ENCODE peak calls at places on chromosome 1, in four cellular contexts. One of them, this sample, is unnamed.
A peak's percentile ranks its signal among the peaks of the same experiment; 100 is the strongest.

GRCh38 chr1:177703888-177704446 is 265.9 kb downstream of the SEC16B start:
- DNase-seq in left lung: no peak
- DNase-seq in aorta: no peak
- DNase-seq in sigmoid colon: no peak
- DNase-seq in this sample: no peak

GRCh38 chr1:65049941-65050713 is 83.8 kb upstream of the JAK1 start:
- DNase-seq in aorta: no peak
- DNase-seq in left lung: no peak
- DNase-seq in sigmoid colon: no peak
- DNase-seq in this sample: no peak

GRCh38 chr1:117575586-117576225 is 30.1 kb upstream of the TENT5C start:
- DNase-seq in aorta: no peak
- DNase-seq in sigmoid colon: no peak
- DNase-seq in left lung: no peak
- DNase-seq in this sample: no peak

GRCh38 chr1:236141447-236142357 is 637 bp upstream of the GPR137B start:
- DNase-seq in left lung: no peak
- DNase-seq in aorta: no peak
- DNase-seq in sigmoid colon: no peak
- DNase-seq in this sample: no peak

GRCh38 chr1:85638412-85638811 is 57.9 kb downstream of the CCN1 start:
- DNase-seq in left lung: no peak
- DNase-seq in sigmoid colon: no peak
- DNase-seq in aorta: no peak
- DNase-seq in this sample: no peak

GRCh38 chr1:203823306-203823705 is 27.9 kb downstream of the ZBED6 start:
- DNase-seq in aorta: no peak
- DNase-seq in left lung: no peak
- DNase-seq in sigmoid colon: no peak
- DNase-seq in this sample: no peak

GRCh38 chr1:244444854-244445253 is 6.9 kb downstream of the ADSS2 start:
- DNase-seq in left lung: no peak
- DNase-seq in sigmoid colon: no peak
- DNase-seq in aorta: no peak
- DNase-seq in this sample: no peak

GRCh38 chr1:185157599-185158469 is 867 bp downstream of the SWT1 start:
- DNase-seq in aorta: no peak
- DNase-seq in sigmoid colon: no peak
- DNase-seq in left lung: no peak
- DNase-seq in this sample: no peak

GRCh38 chr1:228284521-228284920 is 76.7 kb downstream of the OBSCN start:
- DNase-seq in aorta: no peak
- DNase-seq in left lung: peak; percentile 43
- DNase-seq in sigmoid colon: no peak
- DNase-seq in this sample: no peak

GRCh38 chr1:15808955-15809354 is 1.5 kb upstream of the UQCRHL start:
- DNase-seq in sigmoid colon: no peak
- DNase-seq in aorta: no peak
- DNase-seq in left lung: no peak
- DNase-seq in this sample: no peak

GRCh38 chr1:78687914-78688313 is 38.3 kb downstream of the IFI44 start:
- DNase-seq in left lung: no peak
- DNase-seq in sigmoid colon: no peak
- DNase-seq in aorta: no peak
- DNase-seq in this sample: no peak

GRCh38 chr1:17586172-17586963 is 46.9 kb downstream of the ARHGEF10L start:
- DNase-seq in sigmoid colon: peak; percentile 82
- DNase-seq in left lung: no peak
- DNase-seq in aorta: peak; percentile 87
- DNase-seq in this sample: no peak

GRCh38 chr1:219041141-219041540 is 132.5 kb upstream of the LYPLAL1 start:
- DNase-seq in sigmoid colon: no peak
- DNase-seq in left lung: no peak
- DNase-seq in aorta: no peak
- DNase-seq in this sample: no peak

GRCh38 chr1:41662656-41663437 is 178.4 kb upstream of the EDN2 start:
- DNase-seq in sigmoid colon: peak; percentile 79
- DNase-seq in aorta: peak; percentile 87
- DNase-seq in left lung: peak; percentile 87
- DNase-seq in this sample: peak; percentile 61

GRCh38 chr1:41661428-41662060 is 177.1 kb upstream of the EDN2 start:
- DNase-seq in aorta: peak; percentile 58
- DNase-seq in sigmoid colon: no peak
- DNase-seq in left lung: peak; percentile 85
- DNase-seq in this sample: peak; percentile 60

GRCh38 chr1:41662061-41662655 is 177.7 kb upstream of the EDN2 start:
- DNase-seq in left lung: peak; percentile 89
- DNase-seq in sigmoid colon: peak; percentile 84
- DNase-seq in aorta: peak; percentile 89
- DNase-seq in this sample: peak; percentile 76

GRCh38 chr1:41664861-41665640 is 180.6 kb upstream of the EDN2 start:
- DNase-seq in aorta: no peak
- DNase-seq in left lung: no peak
- DNase-seq in sigmoid colon: no peak
- DNase-seq in this sample: no peak

DNA sequence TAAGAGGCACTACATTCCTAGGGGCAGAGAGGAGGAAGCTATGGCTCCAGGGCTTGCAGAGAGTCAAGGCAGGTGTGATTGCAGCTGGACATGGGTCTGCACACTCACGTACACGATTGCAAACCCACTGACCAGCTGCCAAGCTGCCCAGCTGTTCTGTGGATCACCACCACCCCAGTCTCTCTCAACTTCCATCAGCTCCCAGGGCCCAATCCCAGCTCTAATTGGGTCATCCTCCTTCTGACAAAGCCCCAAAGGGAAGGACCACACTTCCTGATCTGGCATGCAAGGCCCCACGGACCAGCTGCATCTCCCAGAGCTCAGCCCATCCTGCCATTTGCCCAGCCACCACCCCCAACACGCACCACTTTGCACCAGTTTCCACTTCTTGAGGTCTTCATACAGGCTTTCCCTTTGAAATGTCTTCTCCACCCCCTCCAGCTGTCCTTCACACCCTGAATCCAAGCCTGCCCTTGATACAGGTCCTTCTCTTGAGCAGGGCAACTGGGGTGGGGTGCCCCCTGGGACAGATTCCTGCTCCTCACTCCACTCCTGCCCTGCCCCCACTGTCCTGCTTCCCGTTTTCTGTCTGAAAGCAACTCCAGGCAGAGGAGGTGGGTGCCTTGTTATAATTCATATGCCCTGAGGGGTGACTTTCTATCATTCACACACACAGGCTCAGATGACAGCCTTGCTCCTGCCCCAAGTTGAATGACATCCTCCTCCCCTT is 179.4 kb upstream of the EDN2 start:
- DNase-seq in sigmoid colon: no peak
- DNase-seq in left lung: no peak
- DNase-seq in aorta: no peak
- DNase-seq in this sample: no peak
- H3K27ac ChIP-seq in sigmoid colon: peak overlapping the region; percentile 90
- H3K27ac ChIP-seq in left lung: peak overlapping the region; percentile 92
- H3K27ac ChIP-seq in aorta: no peak overlapping the region
- H3K27ac ChIP-seq in this sample: no peak overlapping the region

GRCh38 chr1:11919621-11920020 is 6.6 kb downstream of the KIAA2013 start:
- DNase-seq in aorta: no peak
- DNase-seq in left lung: no peak
- DNase-seq in sigmoid colon: no peak
- DNase-seq in this sample: no peak
- H3K4me1 ChIP-seq in aorta: no peaks in the 10 kb centered on the region
- H3K4me1 ChIP-seq in left lung: peaks cover 8% of the 10 kb centered on the region
- H3K4me1 ChIP-seq in sigmoid colon: peaks cover 55% of the 10 kb centered on the region
- H3K4me1 ChIP-seq in this sample: peaks cover 31% of the 10 kb centered on the region

DNA sequence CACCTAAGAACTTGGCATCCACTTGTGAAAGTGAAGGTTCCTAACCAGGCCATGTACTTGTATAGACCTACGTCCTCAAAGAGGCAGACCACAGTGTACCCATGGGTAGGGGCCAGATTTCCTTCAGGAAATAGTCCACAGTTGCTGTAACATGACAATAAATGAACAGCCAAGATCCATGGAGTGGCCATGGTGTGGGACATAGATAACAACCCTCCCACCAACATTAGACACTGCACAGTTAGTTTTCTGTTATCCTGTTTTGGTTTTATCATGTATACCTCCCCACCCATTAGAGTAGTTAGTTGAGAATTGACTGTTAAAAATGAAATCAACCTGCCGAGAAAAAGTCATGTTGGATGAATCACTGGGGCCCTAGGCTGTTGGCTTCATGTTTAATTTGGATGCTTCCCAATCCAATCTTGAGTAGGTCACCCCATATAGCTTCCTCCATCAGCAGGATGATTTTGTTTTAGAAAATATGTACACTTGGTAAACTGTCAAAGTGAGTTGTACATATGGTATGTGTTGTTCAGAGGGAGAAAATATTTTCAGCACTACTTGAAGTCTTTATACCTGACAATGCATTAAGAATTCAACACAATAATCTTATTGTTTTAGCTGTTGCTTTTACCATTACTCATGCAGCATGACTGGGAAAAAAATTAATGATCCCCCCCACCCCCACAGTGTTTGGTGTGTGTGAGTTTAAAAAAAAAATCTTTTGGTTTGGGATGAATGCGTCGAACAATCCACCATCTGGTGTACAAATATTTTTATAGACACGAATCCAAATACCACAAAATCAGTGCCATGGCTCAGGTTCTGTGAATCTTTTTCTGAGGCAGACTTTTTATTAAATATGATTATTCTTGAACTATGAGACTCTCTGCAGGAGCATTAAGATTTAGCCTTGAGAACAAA is 88.3 kb upstream of the ARHGAP29 start:
- DNase-seq in left lung: no peak
- DNase-seq in sigmoid colon: no peak
- DNase-seq in aorta: no peak
- DNase-seq in this sample: no peak
- H3K27ac ChIP-seq in left lung: peak overlapping the region; percentile 38
- H3K27ac ChIP-seq in sigmoid colon: peak overlapping the region; percentile 35
- H3K27ac ChIP-seq in aorta: peak overlapping the region; percentile 82
- H3K27ac ChIP-seq in this sample: peak overlapping the region; percentile 32

DNA sequence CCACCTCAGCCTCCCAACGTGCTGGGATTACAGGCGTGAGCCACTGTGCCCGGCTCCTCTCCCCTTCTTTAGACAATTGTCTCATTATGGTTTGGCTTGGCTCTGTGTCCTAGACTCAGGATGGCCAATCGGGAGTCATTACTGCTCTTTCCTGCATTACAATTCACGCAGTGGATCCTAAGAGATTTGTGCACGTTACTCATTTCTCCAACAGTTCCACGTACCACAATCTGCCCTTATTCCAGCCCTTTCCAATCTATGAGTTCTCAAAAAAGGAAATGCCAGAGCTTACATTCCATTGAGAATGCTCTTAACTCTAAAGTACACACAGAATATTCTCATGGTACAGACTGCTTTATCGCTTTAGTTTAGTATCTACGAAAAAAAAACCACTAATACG is 357.0 kb downstream of the GPATCH2 start:
- DNase-seq in left lung: no peak
- DNase-seq in aorta: no peak
- DNase-seq in sigmoid colon: no peak
- DNase-seq in this sample: no peak
- H3K4me1 ChIP-seq in left lung: no peaks in the 10 kb centered on the region
- H3K4me1 ChIP-seq in aorta: no peaks in the 10 kb centered on the region
- H3K4me1 ChIP-seq in sigmoid colon: no peaks in the 10 kb centered on the region
- H3K4me1 ChIP-seq in this sample: no peaks in the 10 kb centered on the region

GRCh38 chr1:156492591-156493080 is 7.9 kb downstream of the MEF2D start:
- DNase-seq in left lung: no peak
- DNase-seq in aorta: peak; percentile 63
- DNase-seq in sigmoid colon: no peak
- DNase-seq in this sample: peak; percentile 64

GRCh38 chr1:156493749-156494148 is 6.8 kb downstream of the MEF2D start:
- DNase-seq in sigmoid colon: no peak
- DNase-seq in aorta: peak; percentile 36
- DNase-seq in left lung: no peak
- DNase-seq in this sample: no peak

GRCh38 chr1:156492013-156492590 is 8.5 kb downstream of the MEF2D start:
- DNase-seq in left lung: no peak
- DNase-seq in sigmoid colon: no peak
- DNase-seq in aorta: no peak
- DNase-seq in this sample: no peak

GRCh38 chr1:156494309-156494895 is 6.2 kb downstream of the MEF2D start:
- DNase-seq in sigmoid colon: no peak
- DNase-seq in aorta: peak; percentile 32
- DNase-seq in left lung: no peak
- DNase-seq in this sample: no peak

GRCh38 chr1:156493154-156493631 is 7.4 kb downstream of the MEF2D start:
- DNase-seq in aorta: peak; percentile 46
- DNase-seq in left lung: no peak
- DNase-seq in sigmoid colon: no peak
- DNase-seq in this sample: no peak
- H3K27ac ChIP-seq in aorta: peak overlapping the region; percentile 6
- H3K27ac ChIP-seq in left lung: peak overlapping the region; percentile 72
- H3K27ac ChIP-seq in sigmoid colon: peak overlapping the region; percentile 98
- H3K27ac ChIP-seq in this sample: peak overlapping the region; percentile 43

DNA sequence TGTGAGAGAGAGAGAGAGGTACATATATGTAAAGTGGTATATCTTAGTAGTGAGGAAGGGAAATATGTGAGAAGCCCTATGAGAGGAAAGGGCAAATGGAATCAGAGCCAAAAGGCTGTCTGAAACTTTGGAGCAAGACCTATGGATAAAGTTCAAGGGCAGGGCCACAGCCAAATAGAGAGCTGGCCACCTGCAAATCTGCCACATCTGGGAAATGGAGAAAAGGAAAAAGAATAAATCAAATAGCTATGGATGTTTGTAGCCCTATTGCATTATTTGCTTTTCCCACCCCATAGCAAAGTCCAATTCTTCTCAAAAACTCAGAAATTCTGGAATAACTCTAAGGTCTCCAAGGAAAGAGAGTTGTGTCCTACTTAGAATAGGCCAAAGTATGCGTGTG is 4.0 kb upstream of the HLX start:
- DNase-seq in sigmoid colon: no peak
- DNase-seq in left lung: no peak
- DNase-seq in aorta: no peak
- DNase-seq in this sample: no peak
- H3K4me1 ChIP-seq in sigmoid colon: peaks cover 46% of the 10 kb centered on the region
- H3K4me1 ChIP-seq in left lung: no peaks in the 10 kb centered on the region
- H3K4me1 ChIP-seq in aorta: no peaks in the 10 kb centered on the region
- H3K4me1 ChIP-seq in this sample: peaks cover 44% of the 10 kb centered on the region

GRCh38 chr1:41537788-41538351 is 53.4 kb upstream of the EDN2 start:
- DNase-seq in left lung: peak; percentile 55
- DNase-seq in aorta: peak; percentile 87
- DNase-seq in sigmoid colon: peak; percentile 71
- DNase-seq in this sample: peak; percentile 50
- H3K27ac ChIP-seq in left lung: no peak overlapping the region
- H3K27ac ChIP-seq in aorta: no peak overlapping the region
- H3K27ac ChIP-seq in sigmoid colon: no peak overlapping the region
- H3K27ac ChIP-seq in this sample: no peak overlapping the region

This sample was measured in lower lobe of right lung.